ENCODE peak calls at places on chromosomes 13 and 19, in ten cellular contexts. O, Q, R, L, Y, P, Z, J, D and X are unnamed samples.

GRCh38 chr13:83508905-83509304 is 373.4 kb downstream of the SLITRK1 start:
- DNase-seq in O (no peak), Q (no peak), R (no peak), L (no peak), Y (no peak), P (no peak), Z (no peak), J (no peak), D (no peak), X (no peak)

GRCh38 chr13:46179576-46180368 is 2.2 kb downstream of the LCP1 start:
- DNase-seq in O (no peak), Q (peak; percentile 72), R (peak; percentile 81), L (no peak), Y (peak; percentile 41), P (no peak), Z (no peak), J (no peak), D (no peak), X (no peak)

GRCh38 chr19:33375760-33376159 is 2.3 kb downstream of the CEBPG start:
- DNase-seq in O (no peak), Q (no peak), R (no peak), L (no peak), Y (no peak), P (peak; percentile 42), Z (peak; percentile 40), J (no peak), D (no peak), X (no peak)

GRCh38 chr13:110509478-110509926 is 52.0 kb downstream of the RAB20 start:
- DNase-seq in O (no peak), Q (no peak), R (no peak), L (peak; percentile 56), Y (no peak), P (no peak), Z (peak; percentile 25), J (no peak), D (no peak), X (no peak)

GRCh38 chr19:13060233-13060963 is 42.3 kb downstream of the LYL1 start:
- DNase-seq in O (peak; percentile 28), Q (no peak), R (no peak), L (peak; percentile 75), Y (peak; percentile 83), P (peak; percentile 20), Z (no peak), J (no peak), D (peak; percentile 74), X (no peak)

GRCh38 chr19:38384209-38385027 is 3.4 kb downstream of the GGN start:
- DNase-seq in O (no peak), Q (no peak), R (no peak), L (no peak), Y (no peak), P (no peak), Z (peak; percentile 34), J (no peak), D (peak; percentile 76), X (no peak)

GRCh38 chr13:60957816-60958215 is 457.8 kb downstream of the PCDH20 start:
- DNase-seq in O (no peak), Q (no peak), R (no peak), L (no peak), Y (no peak), P (no peak), Z (no peak), J (no peak), D (no peak), X (no peak)

GRCh38 chr13:40152904-40153303 is 497.4 kb downstream of the COG6 start:
- DNase-seq in O (no peak), Q (no peak), R (no peak), L (no peak), Y (no peak), P (no peak), Z (no peak), J (no peak), D (no peak), X (no peak)

GRCh38 chr19:47110521-47111080 is 3.0 kb downstream of the ZC3H4 start:
- DNase-seq in O (peak; percentile 26), Q (peak; percentile 37), R (peak; percentile 59), L (no peak), Y (no peak), P (no peak), Z (no peak), J (no peak), D (no peak), X (no peak)

GRCh38 chr13:79492313-79492798 is 11.4 kb downstream of the NDFIP2 start:
- DNase-seq in O (no peak), Q (no peak), R (no peak), L (no peak), Y (no peak), P (no peak), Z (peak; percentile 60), J (no peak), D (peak; percentile 60), X (no peak)

GRCh38 chr13:95494082-95494681 is 58.3 kb upstream of the CLDN10 start:
- DNase-seq in O (peak; percentile 54), Q (no peak), R (peak; percentile 76), L (peak; percentile 62), Y (no peak), P (peak; percentile 41), Z (peak; percentile 73), J (no peak), D (no peak), X (no peak)

GRCh38 chr19:55116232-55117062 is 990 bp downstream of the PPP1R12C start:
- DNase-seq in O (peak; percentile 48), Q (no peak), R (peak; percentile 68), L (peak; percentile 86), Y (peak; percentile 70), P (peak; percentile 18), Z (peak; percentile 71), J (peak; percentile 7), D (peak; percentile 75), X (peak; percentile 72)

GRCh38 chr19:43618921-43619261 is 538 bp downstream of the ZNF428 start:
- DNase-seq in O (peak; percentile 77), Q (no peak), R (peak; percentile 83), L (peak; percentile 82), Y (no peak), P (peak; percentile 49), Z (no peak), J (no peak), D (no peak), X (no peak)

GRCh38 chr19:40717325-40717879 is 490 bp downstream of the ITPKC start:
- DNase-seq in O (no peak), Q (no peak), R (no peak), L (no peak), Y (no peak), P (no peak), Z (peak; percentile 64), J (no peak), D (no peak), X (no peak)

GRCh38 chr13:35857769-35858168 is 273.4 kb downstream of the DCLK1 start:
- DNase-seq in O (no peak), Q (no peak), R (no peak), L (no peak), Y (no peak), P (no peak), Z (peak; percentile 64), J (no peak), D (peak; percentile 77), X (no peak)

GRCh38 chr13:27309967-27310598 is 39.5 kb downstream of the RASL11A start:
- DNase-seq in O (no peak), Q (no peak), R (no peak), L (no peak), Y (no peak), P (peak; percentile 74), Z (peak; percentile 80), J (no peak), D (no peak), X (no peak)

GRCh38 chr13:60944016-60944415 is 471.6 kb downstream of the PCDH20 start:
- DNase-seq in O (no peak), Q (no peak), R (no peak), L (no peak), Y (no peak), P (no peak), Z (no peak), J (no peak), D (no peak), X (no peak)

GRCh38 chr19:50759886-50760285 is 10.4 kb upstream of the GPR32 start:
- DNase-seq in O (peak; percentile 36), Q (no peak), R (peak; percentile 28), L (no peak), Y (no peak), P (peak; percentile 5), Z (peak; percentile 54), J (no peak), D (no peak), X (no peak)

GRCh38 chr19:41218615-41219507 is at the start of gene AXL:
- DNase-seq in O (no peak), Q (no peak), R (no peak), L (peak; percentile 43), Y (peak; percentile 57), P (no peak), Z (peak; percentile 57), J (peak; percentile 63), D (peak; percentile 97), X (no peak)

GRCh38 chr19:49173198-49173597 is 15.6 kb downstream of the TRPM4 start:
- DNase-seq in O (no peak), Q (no peak), R (no peak), L (no peak), Y (no peak), P (no peak), Z (no peak), J (no peak), D (no peak), X (no peak)

GRCh38 chr13:22690756-22691155 is 490.0 kb upstream of the SGCG start:
- DNase-seq in O (no peak), Q (no peak), R (no peak), L (no peak), Y (no peak), P (no peak), Z (no peak), J (no peak), D (no peak), X (no peak)

GRCh38 chr19:52923782-52924593 is 760 bp upstream of the ZNF888 start:
- DNase-seq in O (no peak), Q (no peak), R (no peak), L (no peak), Y (peak; percentile 26), P (peak; percentile 44), Z (peak; percentile 45), J (no peak), D (peak; percentile 85), X (peak; percentile 15)

GRCh38 chr13:102460806-102461205 is 59.0 kb upstream of the FGF14 start:
- DNase-seq in O (no peak), Q (no peak), R (no peak), L (no peak), Y (no peak), P (no peak), Z (no peak), J (no peak), D (no peak), X (no peak)

GRCh38 chr13:42760949-42761348 is 20.4 kb upstream of the FAM216B start:
- DNase-seq in O (no peak), Q (no peak), R (no peak), L (no peak), Y (no peak), P (no peak), Z (peak; percentile 38), J (no peak), D (no peak), X (no peak)

GRCh38 chr13:94798738-94799137 is 86.4 kb upstream of the SOX21 start:
- DNase-seq in O (no peak), Q (no peak), R (no peak), L (no peak), Y (no peak), P (no peak), Z (no peak), J (no peak), D (no peak), X (no peak)

GRCh38 chr19:3722443-3723109 is 14.4 kb downstream of the TJP3 start:
- DNase-seq in O (no peak), Q (no peak), R (no peak), L (peak; percentile 59), Y (no peak), P (no peak), Z (no peak), J (no peak), D (peak; percentile 88), X (no peak)

GRCh38 chr13:36841411-36841810 is 22.4 kb downstream of the RFXAP start:
- DNase-seq in O (no peak), Q (no peak), R (no peak), L (no peak), Y (no peak), P (no peak), Z (peak; percentile 13), J (no peak), D (no peak), X (no peak)

GRCh38 chr13:75468602-75469001 is 13.4 kb downstream of the TBC1D4 start:
- DNase-seq in O (no peak), Q (no peak), R (no peak), L (no peak), Y (no peak), P (no peak), Z (no peak), J (no peak), D (no peak), X (no peak)